ENCODE peak calls at places on chromosomes 6 and 20, in five cellular contexts. V is H1, J is HCT116, K is HepG2, A is SK-N-SH. O is an unnamed sample.

GRCh38 chr6:54695815-54696214 is 150.8 kb upstream of the FAM83B start:
- DNase-seq in V (no peak), J (no peak), K (no peak), A (no peak), O (no peak)

GRCh38 chr6:31898200-31899011 is 908 bp upstream of the EHMT2 start:
- DNase-seq in V (no peak), J (peak), K (peak), A (peak), O (peak)

GRCh38 chr6:27809939-27810767 is 102.0 kb downstream of the OR2B2 start:
- DNase-seq in V (no peak), J (peak), K (peak), A (peak), O (peak)

GRCh38 chr20:41398408-41398807 is 31.8 kb upstream of the EMILIN3 start:
- DNase-seq in V (no peak), J (no peak), K (no peak), A (no peak), O (no peak)

GRCh38 chr6:41653642-41654432 is 15.6 kb downstream of the MDFI start:
- DNase-seq in V (no peak), J (no peak), K (no peak), A (no peak), O (no peak)

GRCh38 chr6:167907837-167908681 is 81.3 kb downstream of the AFDN start:
- DNase-seq in V (no peak), J (peak), K (peak), A (peak), O (peak)

GRCh38 chr6:115360602-115361325 is 699.9 kb downstream of the FRK start:
- DNase-seq in V (no peak), J (no peak), K (no peak), A (no peak), O (no peak)

GRCh38 chr6:28896505-28897392 is 27.0 kb downstream of the TRIM27 start:
- DNase-seq in V (no peak), J (peak), K (peak), A (peak), O (peak)

GRCh38 chr20:26209171-26209941 is 512.7 kb upstream of the ZNF337 start:
- DNase-seq in V (no peak), J (no peak), K (no peak), A (peak), O (no peak)

GRCh38 chr6:109672204-109672603 is 18.8 kb downstream of the AK9 start:
- DNase-seq in V (no peak), J (no peak), K (no peak), A (no peak), O (no peak)

GRCh38 chr6:4485735-4486134 is 290.5 kb upstream of the CDYL start:
- DNase-seq in V (no peak), J (no peak), K (no peak), A (no peak), O (no peak)

GRCh38 chr6:4478098-4478497 is 298.1 kb upstream of the CDYL start:
- DNase-seq in V (no peak), J (no peak), K (no peak), A (no peak), O (no peak)

GRCh38 chr6:4486543-4487319 is 289.5 kb upstream of the CDYL start:
- DNase-seq in V (no peak), J (no peak), K (no peak), A (no peak), O (no peak)

GRCh38 chr6:4482461-4482860 is 293.7 kb upstream of the CDYL start:
- DNase-seq in V (no peak), J (no peak), K (no peak), A (no peak), O (no peak)

DNA sequence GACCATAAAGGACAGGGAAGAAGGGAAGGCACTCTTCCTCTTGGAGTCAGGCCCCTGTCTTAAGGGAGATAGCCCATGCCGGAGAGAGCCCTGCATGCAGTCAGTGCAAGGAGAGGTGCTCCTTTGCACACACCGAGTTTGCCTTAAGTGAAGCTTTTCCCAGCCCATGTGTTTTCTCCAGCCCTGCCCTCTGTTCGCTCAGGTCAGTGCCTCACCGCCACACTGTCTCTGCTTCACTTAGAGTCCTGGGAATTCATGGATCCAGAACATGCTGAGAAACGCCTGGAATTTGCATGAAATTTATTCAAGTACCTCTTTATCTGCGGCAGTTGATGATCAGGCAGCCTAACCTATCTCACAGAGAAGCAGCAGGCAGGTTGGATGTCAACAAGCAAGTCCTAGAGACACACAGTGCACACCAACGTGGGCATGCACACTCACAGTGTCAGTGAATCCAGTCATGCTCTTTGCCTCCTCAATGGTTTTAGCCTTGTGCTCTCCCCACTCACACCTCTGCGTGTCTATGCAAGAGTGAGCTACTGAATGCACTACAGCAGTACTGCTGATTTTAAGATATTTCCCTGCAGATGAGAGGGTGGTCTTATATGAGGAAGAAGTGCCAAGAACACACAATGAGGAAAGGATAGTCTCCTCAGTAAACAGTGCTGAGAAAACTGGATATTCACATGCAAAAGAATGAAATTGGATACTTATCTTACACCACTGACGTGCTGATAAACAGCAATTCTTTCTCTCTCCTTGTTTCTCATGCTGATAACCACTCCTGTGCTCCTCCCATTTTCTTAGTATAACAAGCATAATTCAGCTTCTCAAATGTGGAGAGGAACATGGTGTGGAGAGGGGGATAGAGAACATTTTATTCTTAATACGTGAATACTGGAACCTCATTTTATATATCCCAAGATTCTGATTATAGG is 295.1 kb upstream of the CDYL start:
- DNase-seq in V (no peak), J (no peak), K (no peak), A (no peak), O (no peak)
- TF ChIP-seq JUND in V (no peak), J (no peak), K (no peak), A (no peak), O (no peak)

DNA sequence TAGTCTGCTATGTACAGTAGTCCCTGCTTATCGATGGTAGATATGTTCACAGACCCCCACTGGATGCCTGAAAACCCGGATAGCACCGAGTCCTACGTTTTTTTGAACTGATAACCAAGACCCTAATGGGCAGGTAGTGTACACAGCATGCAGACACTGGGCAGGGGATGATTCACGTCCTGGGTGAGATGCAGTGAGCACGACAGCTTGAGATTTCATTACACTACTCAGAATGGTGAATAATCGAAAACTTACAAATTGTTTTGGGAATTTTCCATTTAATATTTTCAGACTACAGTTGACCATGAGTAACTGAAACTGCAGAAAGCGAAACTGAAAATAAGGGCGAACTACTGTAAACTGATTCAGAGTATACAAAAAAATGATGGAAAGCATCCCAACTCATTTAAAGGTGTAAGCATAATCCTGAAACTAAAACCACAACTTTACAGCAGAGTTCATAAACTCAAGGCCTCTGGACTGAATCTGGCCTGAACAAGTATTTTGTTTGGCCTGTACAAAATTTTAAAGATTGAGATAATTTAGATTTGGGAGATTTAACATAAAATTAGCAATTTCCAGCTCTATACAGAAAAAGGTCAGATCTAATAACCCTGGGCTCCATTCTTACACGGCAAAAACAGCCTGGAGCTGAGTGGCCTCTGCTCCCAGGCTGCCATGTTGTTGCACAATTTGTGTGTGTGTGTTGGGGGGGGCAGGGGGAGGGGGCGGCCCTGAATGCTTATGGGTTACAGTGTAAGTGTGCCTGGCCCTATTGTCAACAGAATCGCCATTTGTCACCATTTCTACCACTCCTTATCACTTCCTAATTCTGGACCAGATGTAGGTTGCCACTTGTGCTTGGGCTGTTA is 34.9 kb downstream of the RNF24 start:
- DNase-seq in V (no peak), J (no peak), K (peak), A (peak), O (no peak)
- TF ChIP-seq JUND in V (no peak), J (no peak), K (no peak), A (no peak), O (no peak)

GRCh38 chr6:15301179-15302006 is 55.5 kb downstream of the JARID2 start:
- DNase-seq in V (no peak), J (no peak), K (no peak), A (no peak), O (no peak)
- TF ChIP-seq JUND in V (no peak), J (no peak), K (no peak), A (no peak), O (no peak)

GRCh38 chr6:106446287-106446885 is 85.9 kb downstream of the CRYBG1 start:
- DNase-seq in V (no peak), J (no peak), K (no peak), A (peak), O (no peak)
- TF ChIP-seq JUND in V (no peak), J (no peak), K (no peak), A (no peak), O (no peak)

GRCh38 chr6:138593100-138593877 is 94.0 kb upstream of the NHSL1 start:
- DNase-seq in V (no peak), J (peak), K (peak), A (no peak), O (no peak)
- TF ChIP-seq JUND in V (no peak), J (peak), K (no peak), A (peak), O (no peak)

DNA sequence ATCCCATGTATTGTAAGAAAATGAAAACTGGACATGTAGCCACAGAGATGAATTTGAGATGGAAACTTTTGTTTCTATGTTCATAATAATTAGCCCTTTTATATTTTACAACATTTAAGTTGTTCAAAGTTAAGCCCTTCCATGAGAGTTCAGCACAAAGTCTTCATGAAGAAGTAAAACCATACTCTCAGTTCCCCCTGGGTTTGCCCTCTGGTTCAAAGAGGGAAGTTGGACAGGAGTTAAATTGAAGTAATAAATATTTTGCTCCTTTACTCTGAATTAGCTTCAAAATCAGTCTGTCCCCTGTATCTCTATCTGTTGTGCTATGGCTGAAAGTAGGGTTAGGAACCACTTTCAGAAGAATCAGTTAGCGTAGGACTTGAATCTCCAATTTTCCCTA is 31.1 kb downstream of the PHACTR2 start:
- DNase-seq in V (no peak), J (no peak), K (no peak), A (no peak), O (no peak)
- TF ChIP-seq JUND in V (no peak), J (no peak), K (no peak), A (no peak), O (no peak)

GRCh38 chr6:47471911-47472310 is 5.7 kb upstream of the CD2AP start:
- DNase-seq in V (no peak), J (no peak), K (no peak), A (no peak), O (no peak)

GRCh38 chr6:47476794-47477496 is 644 bp upstream of the CD2AP start:
- DNase-seq in V (no peak), J (no peak), K (peak), A (no peak), O (no peak)

GRCh38 chr6:47475319-47475816 is 2.2 kb upstream of the CD2AP start:
- DNase-seq in V (no peak), J (no peak), K (no peak), A (no peak), O (no peak)

GRCh38 chr6:47477497-47478232 is at the start of gene CD2AP:
- DNase-seq in V (peak), J (peak), K (peak), A (peak), O (peak)

DNA sequence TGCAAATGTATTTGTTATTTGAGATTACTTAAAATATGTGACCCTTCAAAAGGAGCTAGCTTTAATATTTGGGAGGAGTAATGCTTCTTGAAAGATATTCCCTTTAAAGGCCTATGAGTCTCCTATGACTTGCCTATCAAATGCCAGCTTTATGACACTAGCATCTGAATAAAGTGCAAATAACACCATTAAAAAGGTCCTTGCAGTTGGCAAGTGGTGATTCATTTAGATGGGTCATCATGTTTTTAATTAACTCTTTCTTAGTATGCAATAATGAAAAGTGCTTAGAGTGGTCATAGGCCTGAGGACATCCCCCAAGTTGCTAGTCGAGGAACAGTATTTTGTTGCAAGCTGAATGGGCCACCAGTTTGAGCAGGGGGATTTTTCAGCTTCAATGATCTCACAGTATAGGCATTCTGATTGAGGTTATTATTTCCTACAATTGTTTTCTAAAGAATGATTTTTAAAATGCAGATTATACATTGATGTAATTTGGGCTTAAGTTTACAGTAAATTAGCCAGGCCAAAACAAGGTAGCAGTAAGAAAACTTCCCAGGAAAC is 3.7 kb upstream of the CD2AP start:
- DNase-seq in V (no peak), J (no peak), K (no peak), A (no peak), O (no peak)
- TF ChIP-seq JUND in V (no peak), J (no peak), K (no peak), A (no peak), O (no peak)